ENCODE peak calls at places on chromosome 5, in eight cellular contexts. P is stimulated activated CD4-positive, alpha-beta T cell treated with anti-CD3 and anti-CD28 coated beads, Interleukin-15, amount 100 ng/mL, for 1 hour; B is psoas muscle; X is GDM1; Q is uterus; L is stimulated activated naive B cell treated with anti-CD40 and anti-IgM and Interleukin-4, amounts not matched to agents 10 μg/mL and 1 μg/mL and 100 μg/mL, for 72 hours; J is activated naive CD4-positive, alpha-beta T cell treated with anti-CD3 and anti-CD28 coated beads, Interleukin-2, amount 10 ng/mL, durations not matched to agents 7 days and 5 days; V is adrenal gland. Y is an unnamed sample.

GRCh38 chr5:136061630-136062381 is 33.0 kb downstream of the TGFBI start:
- DNase-seq in P (no peak), B (no peak), X (no peak), Q (no peak), L (no peak), J (no peak), V (no peak), Y (no peak)

GRCh38 chr5:107726896-107727295 is 56.2 kb upstream of the EFNA5 start:
- DNase-seq in P (no peak), B (no peak), X (no peak), Q (no peak), L (no peak), J (no peak), V (no peak), Y (no peak)

GRCh38 chr5:174317261-174317894 is 271.9 kb downstream of the NSG2 start:
- DNase-seq in P (no peak), B (no peak), X (peak; percentile 11), Q (no peak), L (no peak), J (no peak), V (peak; percentile 58), Y (no peak)

GRCh38 chr5:96873469-96873868 is 2.8 kb upstream of the ERAP2 start:
- DNase-seq in P (no peak), B (no peak), X (no peak), Q (no peak), L (no peak), J (no peak), V (no peak), Y (no peak)

GRCh38 chr5:88883566-88884434 is 816 bp upstream of the MEF2C start:
- DNase-seq in P (no peak), B (peak; percentile 62), X (peak; percentile 86), Q (peak; percentile 67), L (peak; percentile 62), J (peak; percentile 25), V (peak; percentile 80), Y (no peak)

GRCh38 chr5:65760504-65761275 is 38.7 kb downstream of the NLN start:
- DNase-seq in P (peak; percentile 26), B (no peak), X (peak; percentile 25), Q (no peak), L (no peak), J (peak; percentile 80), V (no peak), Y (peak; percentile 55)

GRCh38 chr5:172180936-172181335 is 7.1 kb downstream of the STK10 start:
- DNase-seq in P (no peak), B (no peak), X (no peak), Q (no peak), L (no peak), J (peak; percentile 57), V (no peak), Y (peak; percentile 48)

GRCh38 chr5:122263352-122264030 is 48.5 kb upstream of the SNCAIP start:
- DNase-seq in P (no peak), B (no peak), X (no peak), Q (no peak), L (no peak), J (no peak), V (no peak), Y (no peak)

GRCh38 chr5:38807570-38808461 is 38.0 kb upstream of the OSMR start:
- DNase-seq in P (no peak), B (no peak), X (no peak), Q (no peak), L (no peak), J (no peak), V (no peak), Y (no peak)

GRCh38 chr5:140134277-140134935 is 8.7 kb downstream of the IGIP start:
- DNase-seq in P (no peak), B (no peak), X (no peak), Q (no peak), L (no peak), J (no peak), V (no peak), Y (no peak)

GRCh38 chr5:156879665-156880285 is 29.7 kb downstream of the PPP1R2B start:
- DNase-seq in P (no peak), B (no peak), X (no peak), Q (no peak), L (no peak), J (no peak), V (no peak), Y (no peak)

GRCh38 chr5:135391869-135392255 is 7.2 kb downstream of the MACROH2A1 start:
- DNase-seq in P (no peak), B (peak; percentile 34), X (no peak), Q (no peak), L (no peak), J (no peak), V (no peak), Y (no peak)

GRCh38 chr5:61162010-61162831 is at the start of gene SMIM15:
- DNase-seq in P (peak; percentile 57), B (peak; percentile 90), X (no peak), Q (peak; percentile 83), L (peak; percentile 85), J (peak; percentile 90), V (peak; percentile 90), Y (peak; percentile 66)

GRCh38 chr5:76787237-76787636 is 31.6 kb upstream of the F2RL1 start:
- DNase-seq in P (no peak), B (peak; percentile 37), X (no peak), Q (peak; percentile 43), L (no peak), J (no peak), V (no peak), Y (no peak)

GRCh38 chr5:34928267-34928666 is 1.1 kb upstream of the DNAJC21 start:
- DNase-seq in P (no peak), B (no peak), X (no peak), Q (no peak), L (no peak), J (no peak), V (no peak), Y (no peak)

GRCh38 chr5:36363101-36363500 is 61.4 kb upstream of the RANBP3L start:
- DNase-seq in P (no peak), B (no peak), X (no peak), Q (no peak), L (no peak), J (no peak), V (no peak), Y (no peak)

GRCh38 chr5:159504857-159505304 is 174.6 kb upstream of the IL12B start:
- DNase-seq in P (no peak), B (no peak), X (no peak), Q (peak; percentile 48), L (no peak), J (no peak), V (peak; percentile 42), Y (no peak)

GRCh38 chr5:115028557-115028956 is 141.2 kb downstream of the TRIM36 start:
- DNase-seq in P (no peak), B (no peak), X (no peak), Q (no peak), L (no peak), J (no peak), V (no peak), Y (no peak)

Y was measured in T-cell.